ENCODE peak calls at places on chromosome 1, in seven cellular contexts. One of them, this sample, is unnamed.

GRCh38 chr1:1132928-1133750 is 17.2 kb upstream of the C1orf159 start:
- DNase-seq in fibroblast of lung: no peak
- DNase-seq in AG04449: no peak
- DNase-seq in amniotic epithelial cell: peak
- DNase-seq in NCI-H460: no peak
- DNase-seq in neural progenitor cell: no peak
- DNase-seq in activated CD4-positive, alpha-beta memory T cell treated with anti-CD3 and anti-CD28 coated beads for 36 hours: no peak
- DNase-seq in this sample: peak

GRCh38 chr1:223189903-223190724 is 47.1 kb upstream of the TLR5 start:
- DNase-seq in fibroblast of lung: peak
- DNase-seq in AG04449: no peak
- DNase-seq in amniotic epithelial cell: peak
- DNase-seq in NCI-H460: no peak
- DNase-seq in neural progenitor cell: no peak
- DNase-seq in activated CD4-positive, alpha-beta memory T cell treated with anti-CD3 and anti-CD28 coated beads for 36 hours: peak
- DNase-seq in this sample: no peak

GRCh38 chr1:167776151-167776550 is 54.4 kb downstream of the MPZL1 start:
- DNase-seq in fibroblast of lung: peak
- DNase-seq in AG04449: no peak
- DNase-seq in amniotic epithelial cell: peak
- DNase-seq in NCI-H460: no peak
- DNase-seq in neural progenitor cell: no peak
- DNase-seq in activated CD4-positive, alpha-beta memory T cell treated with anti-CD3 and anti-CD28 coated beads for 36 hours: no peak
- DNase-seq in this sample: no peak

GRCh38 chr1:24027838-24028468 is 47.8 kb upstream of the SRSF10 start:
- DNase-seq in fibroblast of lung: peak
- DNase-seq in AG04449: no peak
- DNase-seq in amniotic epithelial cell: peak
- DNase-seq in NCI-H460: no peak
- DNase-seq in neural progenitor cell: no peak
- DNase-seq in activated CD4-positive, alpha-beta memory T cell treated with anti-CD3 and anti-CD28 coated beads for 36 hours: no peak
- DNase-seq in this sample: peak

GRCh38 chr1:202214089-202214843 is 20.7 kb downstream of the LGR6 start:
- DNase-seq in fibroblast of lung: no peak
- DNase-seq in AG04449: no peak
- DNase-seq in amniotic epithelial cell: no peak
- DNase-seq in NCI-H460: no peak
- DNase-seq in neural progenitor cell: peak
- DNase-seq in activated CD4-positive, alpha-beta memory T cell treated with anti-CD3 and anti-CD28 coated beads for 36 hours: no peak
- DNase-seq in this sample: no peak

GRCh38 chr1:43285269-43285986 is at the start of gene C1orf210:
- DNase-seq in fibroblast of lung: no peak
- DNase-seq in AG04449: no peak
- DNase-seq in amniotic epithelial cell: no peak
- DNase-seq in NCI-H460: no peak
- DNase-seq in neural progenitor cell: peak
- DNase-seq in activated CD4-positive, alpha-beta memory T cell treated with anti-CD3 and anti-CD28 coated beads for 36 hours: no peak
- DNase-seq in this sample: no peak

GRCh38 chr1:74145086-74145485 is 52.9 kb downstream of the LRRIQ3 start:
- DNase-seq in fibroblast of lung: no peak
- DNase-seq in AG04449: no peak
- DNase-seq in amniotic epithelial cell: no peak
- DNase-seq in NCI-H460: no peak
- DNase-seq in neural progenitor cell: peak
- DNase-seq in activated CD4-positive, alpha-beta memory T cell treated with anti-CD3 and anti-CD28 coated beads for 36 hours: no peak
- DNase-seq in this sample: no peak

GRCh38 chr1:58000821-58001220 is 545.7 kb downstream of the OMA1 start:
- DNase-seq in fibroblast of lung: no peak
- DNase-seq in AG04449: no peak
- DNase-seq in amniotic epithelial cell: no peak
- DNase-seq in NCI-H460: no peak
- DNase-seq in neural progenitor cell: no peak
- DNase-seq in activated CD4-positive, alpha-beta memory T cell treated with anti-CD3 and anti-CD28 coated beads for 36 hours: no peak
- DNase-seq in this sample: no peak

GRCh38 chr1:228872080-228872479 is 136.8 kb downstream of the RHOU start:
- DNase-seq in fibroblast of lung: no peak
- DNase-seq in AG04449: no peak
- DNase-seq in amniotic epithelial cell: no peak
- DNase-seq in NCI-H460: no peak
- DNase-seq in neural progenitor cell: no peak
- DNase-seq in activated CD4-positive, alpha-beta memory T cell treated with anti-CD3 and anti-CD28 coated beads for 36 hours: no peak
- DNase-seq in this sample: no peak

GRCh38 chr1:212004888-212005287 is 30.5 kb downstream of the INTS7 start:
- DNase-seq in fibroblast of lung: no peak
- DNase-seq in AG04449: no peak
- DNase-seq in amniotic epithelial cell: no peak
- DNase-seq in NCI-H460: no peak
- DNase-seq in neural progenitor cell: no peak
- DNase-seq in activated CD4-positive, alpha-beta memory T cell treated with anti-CD3 and anti-CD28 coated beads for 36 hours: no peak
- DNase-seq in this sample: no peak

GRCh38 chr1:73674945-73675561 is 522.9 kb downstream of the LRRIQ3 start:
- DNase-seq in fibroblast of lung: peak
- DNase-seq in AG04449: no peak
- DNase-seq in amniotic epithelial cell: no peak
- DNase-seq in NCI-H460: peak
- DNase-seq in neural progenitor cell: peak
- DNase-seq in activated CD4-positive, alpha-beta memory T cell treated with anti-CD3 and anti-CD28 coated beads for 36 hours: no peak
- DNase-seq in this sample: no peak

GRCh38 chr1:3530086-3530930 is 75.8 kb downstream of the ARHGEF16 start:
- DNase-seq in fibroblast of lung: no peak
- DNase-seq in AG04449: no peak
- DNase-seq in amniotic epithelial cell: no peak
- DNase-seq in NCI-H460: no peak
- DNase-seq in neural progenitor cell: peak
- DNase-seq in activated CD4-positive, alpha-beta memory T cell treated with anti-CD3 and anti-CD28 coated beads for 36 hours: peak
- DNase-seq in this sample: no peak

GRCh38 chr1:44305962-44306422 is 49.1 kb downstream of the ERI3 start:
- DNase-seq in fibroblast of lung: no peak
- DNase-seq in AG04449: no peak
- DNase-seq in amniotic epithelial cell: no peak
- DNase-seq in NCI-H460: no peak
- DNase-seq in neural progenitor cell: no peak
- DNase-seq in activated CD4-positive, alpha-beta memory T cell treated with anti-CD3 and anti-CD28 coated beads for 36 hours: peak
- DNase-seq in this sample: no peak

GRCh38 chr1:113747376-113747775 is 11.9 kb downstream of the PHTF1 start:
- DNase-seq in fibroblast of lung: peak
- DNase-seq in AG04449: no peak
- DNase-seq in amniotic epithelial cell: peak
- DNase-seq in NCI-H460: no peak
- DNase-seq in neural progenitor cell: no peak
- DNase-seq in activated CD4-positive, alpha-beta memory T cell treated with anti-CD3 and anti-CD28 coated beads for 36 hours: no peak
- DNase-seq in this sample: peak

GRCh38 chr1:10380594-10381275 is 18.1 kb upstream of the PGD start:
- DNase-seq in fibroblast of lung: peak
- DNase-seq in AG04449: peak
- DNase-seq in amniotic epithelial cell: peak
- DNase-seq in NCI-H460: no peak
- DNase-seq in neural progenitor cell: no peak
- DNase-seq in activated CD4-positive, alpha-beta memory T cell treated with anti-CD3 and anti-CD28 coated beads for 36 hours: no peak
- DNase-seq in this sample: peak

GRCh38 chr1:54137532-54138061 is 15.2 kb downstream of the CDCP2 start:
- DNase-seq in fibroblast of lung: peak
- DNase-seq in AG04449: peak
- DNase-seq in amniotic epithelial cell: peak
- DNase-seq in NCI-H460: no peak
- DNase-seq in neural progenitor cell: no peak
- DNase-seq in activated CD4-positive, alpha-beta memory T cell treated with anti-CD3 and anti-CD28 coated beads for 36 hours: no peak
- DNase-seq in this sample: peak

GRCh38 chr1:180185971-180186645 is 31.4 kb downstream of the QSOX1 start:
- DNase-seq in fibroblast of lung: no peak
- DNase-seq in AG04449: no peak
- DNase-seq in amniotic epithelial cell: no peak
- DNase-seq in NCI-H460: no peak
- DNase-seq in neural progenitor cell: no peak
- DNase-seq in activated CD4-positive, alpha-beta memory T cell treated with anti-CD3 and anti-CD28 coated beads for 36 hours: no peak
- DNase-seq in this sample: no peak

GRCh38 chr1:109931189-109931672 is 20.6 kb downstream of the CSF1 start:
- DNase-seq in fibroblast of lung: peak
- DNase-seq in AG04449: no peak
- DNase-seq in amniotic epithelial cell: peak
- DNase-seq in NCI-H460: peak
- DNase-seq in neural progenitor cell: peak
- DNase-seq in activated CD4-positive, alpha-beta memory T cell treated with anti-CD3 and anti-CD28 coated beads for 36 hours: no peak
- DNase-seq in this sample: peak

GRCh38 chr1:121558514-121558913 is 373.7 kb downstream of the SRGAP2C start:
- DNase-seq in fibroblast of lung: peak
- DNase-seq in AG04449: peak
- DNase-seq in amniotic epithelial cell: peak
- DNase-seq in NCI-H460: peak
- DNase-seq in neural progenitor cell: peak
- DNase-seq in activated CD4-positive, alpha-beta memory T cell treated with anti-CD3 and anti-CD28 coated beads for 36 hours: no peak
- DNase-seq in this sample: peak

GRCh38 chr1:50458507-50458906 is 35.3 kb upstream of the DMRTA2 start:
- DNase-seq in fibroblast of lung: no peak
- DNase-seq in AG04449: no peak
- DNase-seq in amniotic epithelial cell: no peak
- DNase-seq in NCI-H460: no peak
- DNase-seq in neural progenitor cell: no peak
- DNase-seq in activated CD4-positive, alpha-beta memory T cell treated with anti-CD3 and anti-CD28 coated beads for 36 hours: no peak
- DNase-seq in this sample: no peak

GRCh38 chr1:64898107-64898861 is 68.1 kb downstream of the JAK1 start:
- DNase-seq in fibroblast of lung: peak
- DNase-seq in AG04449: peak
- DNase-seq in amniotic epithelial cell: peak
- DNase-seq in NCI-H460: peak
- DNase-seq in neural progenitor cell: no peak
- DNase-seq in activated CD4-positive, alpha-beta memory T cell treated with anti-CD3 and anti-CD28 coated beads for 36 hours: peak
- DNase-seq in this sample: peak

GRCh38 chr1:245143849-245144248 is 10.9 kb upstream of the KIF26B start:
- DNase-seq in fibroblast of lung: no peak
- DNase-seq in AG04449: no peak
- DNase-seq in amniotic epithelial cell: no peak
- DNase-seq in NCI-H460: no peak
- DNase-seq in neural progenitor cell: no peak
- DNase-seq in activated CD4-positive, alpha-beta memory T cell treated with anti-CD3 and anti-CD28 coated beads for 36 hours: no peak
- DNase-seq in this sample: no peak

GRCh38 chr1:16630661-16631247 is 17.4 kb upstream of the NBPF1 start:
- DNase-seq in fibroblast of lung: no peak
- DNase-seq in AG04449: no peak
- DNase-seq in amniotic epithelial cell: no peak
- DNase-seq in NCI-H460: no peak
- DNase-seq in neural progenitor cell: no peak
- DNase-seq in activated CD4-positive, alpha-beta memory T cell treated with anti-CD3 and anti-CD28 coated beads for 36 hours: peak
- DNase-seq in this sample: no peak

GRCh38 chr1:54410359-54410758 is 4.2 kb upstream of the SSBP3 start:
- DNase-seq in fibroblast of lung: no peak
- DNase-seq in AG04449: no peak
- DNase-seq in amniotic epithelial cell: no peak
- DNase-seq in NCI-H460: no peak
- DNase-seq in neural progenitor cell: no peak
- DNase-seq in activated CD4-positive, alpha-beta memory T cell treated with anti-CD3 and anti-CD28 coated beads for 36 hours: no peak
- DNase-seq in this sample: no peak

GRCh38 chr1:10694633-10695627 is 101.5 kb downstream of the CASZ1 start:
- DNase-seq in fibroblast of lung: peak
- DNase-seq in AG04449: no peak
- DNase-seq in amniotic epithelial cell: peak
- DNase-seq in NCI-H460: peak
- DNase-seq in neural progenitor cell: peak
- DNase-seq in activated CD4-positive, alpha-beta memory T cell treated with anti-CD3 and anti-CD28 coated beads for 36 hours: peak
- DNase-seq in this sample: peak

GRCh38 chr1:32681501-32681900 is 21.1 kb downstream of the SYNC start:
- DNase-seq in fibroblast of lung: peak
- DNase-seq in AG04449: no peak
- DNase-seq in amniotic epithelial cell: no peak
- DNase-seq in NCI-H460: no peak
- DNase-seq in neural progenitor cell: no peak
- DNase-seq in activated CD4-positive, alpha-beta memory T cell treated with anti-CD3 and anti-CD28 coated beads for 36 hours: no peak
- DNase-seq in this sample: peak

GRCh38 chr1:58432813-58433668 is 113.5 kb downstream of the OMA1 start:
- DNase-seq in fibroblast of lung: peak
- DNase-seq in AG04449: peak
- DNase-seq in amniotic epithelial cell: no peak
- DNase-seq in NCI-H460: peak
- DNase-seq in neural progenitor cell: peak
- DNase-seq in activated CD4-positive, alpha-beta memory T cell treated with anti-CD3 and anti-CD28 coated beads for 36 hours: no peak
- DNase-seq in this sample: peak

GRCh38 chr1:151905070-151905442 is 4.3 kb downstream of the THEM4 start:
- DNase-seq in fibroblast of lung: no peak
- DNase-seq in AG04449: no peak
- DNase-seq in amniotic epithelial cell: peak
- DNase-seq in NCI-H460: no peak
- DNase-seq in neural progenitor cell: no peak
- DNase-seq in activated CD4-positive, alpha-beta memory T cell treated with anti-CD3 and anti-CD28 coated beads for 36 hours: peak
- DNase-seq in this sample: no peak

GRCh38 chr1:78375996-78376395 is 114.8 kb upstream of the PTGFR start:
- DNase-seq in fibroblast of lung: peak
- DNase-seq in AG04449: no peak
- DNase-seq in amniotic epithelial cell: peak
- DNase-seq in NCI-H460: no peak
- DNase-seq in neural progenitor cell: no peak
- DNase-seq in activated CD4-positive, alpha-beta memory T cell treated with anti-CD3 and anti-CD28 coated beads for 36 hours: no peak
- DNase-seq in this sample: peak

GRCh38 chr1:117161887-117162286 is 40.3 kb upstream of the TRIM45 start:
- DNase-seq in fibroblast of lung: no peak
- DNase-seq in AG04449: no peak
- DNase-seq in amniotic epithelial cell: no peak
- DNase-seq in NCI-H460: no peak
- DNase-seq in neural progenitor cell: no peak
- DNase-seq in activated CD4-positive, alpha-beta memory T cell treated with anti-CD3 and anti-CD28 coated beads for 36 hours: no peak
- DNase-seq in this sample: no peak

GRCh38 chr1:24186993-24187790 is at the start of gene IFNLR1:
- DNase-seq in fibroblast of lung: no peak
- DNase-seq in AG04449: no peak
- DNase-seq in amniotic epithelial cell: no peak
- DNase-seq in NCI-H460: peak
- DNase-seq in neural progenitor cell: peak
- DNase-seq in activated CD4-positive, alpha-beta memory T cell treated with anti-CD3 and anti-CD28 coated beads for 36 hours: peak
- DNase-seq in this sample: no peak

This sample was measured in foreskin fibroblast.